ENCODE peak calls at places on chromosomes 13 and 19, in seven cellular contexts. A, I, L, V, O, Z and X are unnamed samples.

GRCh38 chr19:46748325-46749109 is 2.3 kb upstream of the STRN4 start:
- DNase-seq in L (peak; percentile 49), I (peak; percentile 83), Z (no peak), A (peak; percentile 61), O (peak; percentile 29), V (peak; percentile 34), X (peak; percentile 61)

GRCh38 chr19:28103916-28104315 is 1109.0 kb downstream of the UQCRFS1 start:
- DNase-seq in V (no peak), A (no peak), Z (no peak), L (no peak), I (no peak), O (no peak), X (no peak)

GRCh38 chr19:55686311-55687050 is 11.5 kb downstream of the EPN1 start:
- DNase-seq in O (no peak), V (no peak), L (no peak), A (no peak), Z (no peak), I (no peak), X (no peak)

GRCh38 chr13:39038569-39038898 is 278 bp downstream of the NHLRC3 start:
- DNase-seq in A (peak; percentile 68), Z (peak; percentile 52), V (peak; percentile 12), L (no peak), O (no peak), I (peak; percentile 73), X (peak; percentile 47)

GRCh38 chr13:80033286-80033685 is 307.6 kb downstream of the SPRY2 start:
- DNase-seq in O (no peak), Z (no peak), L (no peak), V (no peak), I (no peak), A (no peak), X (no peak)

GRCh38 chr19:5680083-5680436 is 256 bp downstream of the MICOS13 start:
- DNase-seq in L (no peak), O (peak; percentile 77), Z (no peak), A (no peak), V (no peak), I (no peak), X (peak; percentile 45)

GRCh38 chr19:6412111-6412999 is 12.3 kb downstream of the KHSRP start:
- DNase-seq in V (no peak), L (no peak), A (no peak), Z (no peak), I (peak; percentile 47), O (peak; percentile 31), X (peak; percentile 11)

GRCh38 chr19:10987621-10988297 is 26.9 kb downstream of the SMARCA4 start:
- DNase-seq in V (no peak), L (no peak), O (no peak), Z (no peak), A (no peak), I (no peak), X (no peak)

GRCh38 chr13:97856001-97856675 is 97.3 kb upstream of the IPO5 start:
- DNase-seq in O (no peak), A (no peak), V (no peak), L (no peak), I (no peak), Z (peak; percentile 41), X (peak; percentile 30)

GRCh38 chr13:71169125-71169524 is 697.9 kb downstream of the DACH1 start:
- DNase-seq in I (no peak), L (no peak), A (no peak), O (no peak), Z (no peak), V (no peak), X (no peak)

GRCh38 chr19:52942371-52943133 is 19.3 kb upstream of the ZNF888 start:
- DNase-seq in A (peak; percentile 94), V (peak; percentile 92), O (no peak), Z (peak; percentile 86), L (peak; percentile 79), I (peak; percentile 96), X (peak; percentile 89)

GRCh38 chr13:26919311-26919710 is 158.7 kb upstream of the GPR12 start:
- DNase-seq in I (no peak), L (no peak), O (no peak), V (no peak), Z (no peak), A (no peak), X (no peak)

GRCh38 chr13:23741879-23742510 is 147.2 kb downstream of the MIPEP start:
- DNase-seq in V (no peak), O (no peak), I (no peak), Z (no peak), A (no peak), L (no peak), X (no peak)

GRCh38 chr13:110187501-110188161 is 119.3 kb downstream of the COL4A1 start:
- DNase-seq in O (no peak), A (no peak), Z (no peak), L (peak; percentile 60), I (no peak), V (no peak), X (peak; percentile 75)

GRCh38 chr19:44800461-44800860 is 8.4 kb upstream of the BCAM start:
- DNase-seq in O (peak; percentile 87), L (peak; percentile 70), Z (peak; percentile 75), A (peak; percentile 78), I (peak; percentile 90), V (peak; percentile 51), X (peak; percentile 75)

GRCh38 chr19:30691767-30692516 is 319.8 kb downstream of the ZNF536 start:
- DNase-seq in Z (no peak), L (no peak), A (no peak), O (no peak), V (no peak), I (no peak), X (peak; percentile 0)

GRCh38 chr19:2494447-2495129 is 18.7 kb downstream of the GADD45B start:
- DNase-seq in V (peak; percentile 40), I (peak; percentile 58), L (peak; percentile 80), O (no peak), A (peak; percentile 47), Z (peak; percentile 78), X (peak; percentile 86)

GRCh38 chr13:23705578-23705977 is 135.4 kb downstream of the TNFRSF19 start:
- DNase-seq in I (no peak), L (no peak), V (no peak), Z (no peak), O (no peak), A (no peak), X (peak; percentile 31)

GRCh38 chr19:33286899-33287298 is 15.4 kb downstream of the CEBPA start:
- DNase-seq in L (no peak), V (no peak), O (no peak), I (peak; percentile 45), Z (no peak), A (no peak), X (no peak)

GRCh38 chr13:109448629-109449028 is 337.8 kb downstream of the IRS2 start:
- DNase-seq in A (no peak), I (no peak), L (no peak), V (no peak), O (no peak), Z (no peak), X (no peak)

GRCh38 chr19:51247972-51248371 is 2.9 kb upstream of the SIGLECL1 start:
- DNase-seq in V (no peak), L (no peak), A (no peak), I (no peak), Z (no peak), O (no peak), X (no peak)